ENCODE peak calls at places on chromosomes 1 and 21, in ten cellular contexts. Y is cerebellar nuclear complex, W is HS-5, J is T-helper 17 cell, R is immature natural killer cell, C is T-helper 1 cell, D is cerebellar cortex, N is EL, S is Peyer's patch, Z is mesothelial cell of epicardium. A is an unnamed sample.

GRCh38 chr1:202642619-202643291 is 67.5 kb downstream of the SYT2 start:
- DNase-seq in Y (no peak), W (no peak), J (no peak), R (no peak), C (no peak), D (no peak), N (no peak), S (no peak), Z (no peak), A (no peak)

GRCh38 chr1:118257946-118258345 is 72.9 kb upstream of the SPAG17 start:
- DNase-seq in Y (no peak), W (no peak), J (no peak), R (no peak), C (no peak), D (no peak), N (no peak), S (no peak), Z (no peak), A (no peak)

GRCh38 chr1:55506686-55507577 is 291.8 kb upstream of the USP24 start:
- DNase-seq in Y (no peak), W (peak; percentile 32), J (no peak), R (no peak), C (no peak), D (no peak), N (peak; percentile 82), S (no peak), Z (no peak), A (no peak)

GRCh38 chr21:34061983-34062382 is 11.4 kb upstream of the MRPS6 start:
- DNase-seq in Y (no peak), W (no peak), J (no peak), R (no peak), C (no peak), D (no peak), N (no peak), S (no peak), Z (no peak), A (no peak)

GRCh38 chr1:56451491-56451890 is 127.9 kb downstream of the PLPP3 start:
- DNase-seq in Y (no peak), W (no peak), J (no peak), R (no peak), C (no peak), D (no peak), N (no peak), S (peak; percentile 84), Z (no peak), A (no peak)

GRCh38 chr1:243898278-243898677 is 48.2 kb upstream of the AKT3 start:
- DNase-seq in Y (no peak), W (no peak), J (no peak), R (no peak), C (no peak), D (no peak), N (no peak), S (no peak), Z (no peak), A (no peak)

GRCh38 chr1:59125711-59126320 is 171.1 kb upstream of the FGGY start:
- DNase-seq in Y (no peak), W (no peak), J (no peak), R (no peak), C (no peak), D (no peak), N (no peak), S (no peak), Z (no peak), A (no peak)

GRCh38 chr1:154609398-154610380 is 1.7 kb upstream of the ADAR start:
- DNase-seq in Y (no peak), W (no peak), J (peak; percentile 20), R (peak; percentile 6), C (peak; percentile 18), D (no peak), N (peak; percentile 52), S (peak; percentile 56), Z (no peak), A (peak; percentile 11)

GRCh38 chr1:38444311-38444710 is 397.7 kb upstream of the POU3F1 start:
- DNase-seq in Y (no peak), W (peak; percentile 34), J (no peak), R (no peak), C (no peak), D (no peak), N (peak; percentile 56), S (no peak), Z (no peak), A (no peak)

GRCh38 chr1:9332513-9333143 is 39.9 kb downstream of the SPSB1 start:
- DNase-seq in Y (no peak), W (no peak), J (no peak), R (peak; percentile 12), C (no peak), D (no peak), N (no peak), S (no peak), Z (no peak), A (no peak)

GRCh38 chr1:156566436-156566835 is 5.9 kb downstream of the IQGAP3 start:
- DNase-seq in Y (no peak), W (no peak), J (no peak), R (no peak), C (no peak), D (no peak), N (no peak), S (no peak), Z (no peak), A (no peak)

GRCh38 chr21:46145159-46145839 is 10.1 kb downstream of the FTCD start:
- DNase-seq in Y (no peak), W (no peak), J (no peak), R (no peak), C (no peak), D (no peak), N (no peak), S (no peak), Z (no peak), A (no peak)

GRCh38 chr1:212915245-212916091 is 34.9 kb upstream of the VASH2 start:
- DNase-seq in Y (no peak), W (no peak), J (no peak), R (no peak), C (no peak), D (peak; percentile 17), N (peak; percentile 12), S (no peak), Z (peak; percentile 48), A (no peak)

GRCh38 chr1:203340112-203340804 is 10.7 kb downstream of the FMOD start:
- DNase-seq in Y (peak; percentile 29), W (peak; percentile 42), J (peak; percentile 37), R (peak; percentile 55), C (no peak), D (peak; percentile 93), N (peak; percentile 75), S (peak; percentile 86), Z (peak; percentile 46), A (peak; percentile 36)

GRCh38 chr1:38028105-38028591 is 15.6 kb downstream of the UTP11 start:
- DNase-seq in Y (no peak), W (no peak), J (no peak), R (no peak), C (no peak), D (no peak), N (peak; percentile 48), S (no peak), Z (no peak), A (no peak)

GRCh38 chr1:203796223-203796747 is 862 bp downstream of the ZBED6 start:
- DNase-seq in Y (no peak), W (no peak), J (no peak), R (peak; percentile 26), C (no peak), D (peak; percentile 42), N (peak; percentile 52), S (no peak), Z (no peak), A (no peak)

GRCh38 chr1:151534662-151535278 is 5.3 kb upstream of the TUFT1 start:
- DNase-seq in Y (no peak), W (no peak), J (peak; percentile 82), R (peak; percentile 44), C (peak; percentile 33), D (peak; percentile 67), N (peak; percentile 76), S (peak; percentile 90), Z (no peak), A (peak; percentile 53)

GRCh38 chr1:20209471-20209870 is 23.2 kb upstream of the PLA2G2C start:
- DNase-seq in Y (no peak), W (no peak), J (no peak), R (no peak), C (no peak), D (peak; percentile 83), N (no peak), S (no peak), Z (no peak), A (no peak)

A was measured in effector CD8-positive, alpha-beta T cell.